ENCODE peak calls at places on chromosome 10, in ten cellular contexts. One of them, this sample, is unnamed.

GRCh38 chr10:78745445-78745844 is 323.3 kb upstream of the ZMIZ1 start:
- DNase-seq in T-helper 2 cell: no peak
- DNase-seq in CD4-positive, alpha-beta T cell: no peak
- DNase-seq in NB4: no peak
- DNase-seq in substantia nigra: no peak
- DNase-seq in PC-9: no peak
- DNase-seq in stimulated activated naive CD8-positive, alpha-beta T cell treated with anti-CD3 and anti-CD28 coated beads, Interleukin-15, Interleukin-2, amounts not matched to agents 100 U/mL and 50 U/mL, for 24 hours: no peak
- DNase-seq in NCI-H748 treated with DMSO at 0.1 percent for 48 hours: no peak
- DNase-seq in stomach: peak
- DNase-seq in fibroblast of pulmonary artery: no peak
- DNase-seq in this sample: no peak

GRCh38 chr10:90947025-90947960 is 26.4 kb upstream of the ANKRD1 start:
- DNase-seq in T-helper 2 cell: no peak
- DNase-seq in CD4-positive, alpha-beta T cell: no peak
- DNase-seq in NB4: peak
- DNase-seq in substantia nigra: no peak
- DNase-seq in PC-9: no peak
- DNase-seq in stimulated activated naive CD8-positive, alpha-beta T cell treated with anti-CD3 and anti-CD28 coated beads, Interleukin-15, Interleukin-2, amounts not matched to agents 100 U/mL and 50 U/mL, for 24 hours: no peak
- DNase-seq in NCI-H748 treated with DMSO at 0.1 percent for 48 hours: no peak
- DNase-seq in stomach: no peak
- DNase-seq in fibroblast of pulmonary artery: peak
- DNase-seq in this sample: no peak

GRCh38 chr10:3097160-3097559 is 29.8 kb downstream of the PFKP start:
- DNase-seq in T-helper 2 cell: no peak
- DNase-seq in CD4-positive, alpha-beta T cell: no peak
- DNase-seq in NB4: no peak
- DNase-seq in substantia nigra: no peak
- DNase-seq in PC-9: no peak
- DNase-seq in stimulated activated naive CD8-positive, alpha-beta T cell treated with anti-CD3 and anti-CD28 coated beads, Interleukin-15, Interleukin-2, amounts not matched to agents 100 U/mL and 50 U/mL, for 24 hours: no peak
- DNase-seq in NCI-H748 treated with DMSO at 0.1 percent for 48 hours: no peak
- DNase-seq in stomach: no peak
- DNase-seq in fibroblast of pulmonary artery: no peak
- DNase-seq in this sample: no peak

GRCh38 chr10:1449806-1450205 is 287.5 kb downstream of the ADARB2 start:
- DNase-seq in T-helper 2 cell: no peak
- DNase-seq in CD4-positive, alpha-beta T cell: no peak
- DNase-seq in NB4: no peak
- DNase-seq in substantia nigra: no peak
- DNase-seq in PC-9: no peak
- DNase-seq in stimulated activated naive CD8-positive, alpha-beta T cell treated with anti-CD3 and anti-CD28 coated beads, Interleukin-15, Interleukin-2, amounts not matched to agents 100 U/mL and 50 U/mL, for 24 hours: no peak
- DNase-seq in NCI-H748 treated with DMSO at 0.1 percent for 48 hours: no peak
- DNase-seq in stomach: no peak
- DNase-seq in fibroblast of pulmonary artery: no peak
- DNase-seq in this sample: no peak

GRCh38 chr10:14889318-14889717 is 10.7 kb downstream of the SUV39H2 start:
- DNase-seq in T-helper 2 cell: no peak
- DNase-seq in CD4-positive, alpha-beta T cell: no peak
- DNase-seq in NB4: peak
- DNase-seq in substantia nigra: no peak
- DNase-seq in PC-9: no peak
- DNase-seq in stimulated activated naive CD8-positive, alpha-beta T cell treated with anti-CD3 and anti-CD28 coated beads, Interleukin-15, Interleukin-2, amounts not matched to agents 100 U/mL and 50 U/mL, for 24 hours: no peak
- DNase-seq in NCI-H748 treated with DMSO at 0.1 percent for 48 hours: no peak
- DNase-seq in stomach: no peak
- DNase-seq in fibroblast of pulmonary artery: peak
- DNase-seq in this sample: no peak

GRCh38 chr10:34169677-34170076 is 645.4 kb downstream of the PARD3 start:
- DNase-seq in T-helper 2 cell: no peak
- DNase-seq in CD4-positive, alpha-beta T cell: no peak
- DNase-seq in NB4: no peak
- DNase-seq in substantia nigra: no peak
- DNase-seq in PC-9: no peak
- DNase-seq in stimulated activated naive CD8-positive, alpha-beta T cell treated with anti-CD3 and anti-CD28 coated beads, Interleukin-15, Interleukin-2, amounts not matched to agents 100 U/mL and 50 U/mL, for 24 hours: no peak
- DNase-seq in NCI-H748 treated with DMSO at 0.1 percent for 48 hours: no peak
- DNase-seq in stomach: no peak
- DNase-seq in fibroblast of pulmonary artery: no peak
- DNase-seq in this sample: no peak

GRCh38 chr10:17861760-17862159 is 52.6 kb downstream of the MRC1 start:
- DNase-seq in T-helper 2 cell: no peak
- DNase-seq in CD4-positive, alpha-beta T cell: no peak
- DNase-seq in NB4: no peak
- DNase-seq in substantia nigra: no peak
- DNase-seq in PC-9: no peak
- DNase-seq in stimulated activated naive CD8-positive, alpha-beta T cell treated with anti-CD3 and anti-CD28 coated beads, Interleukin-15, Interleukin-2, amounts not matched to agents 100 U/mL and 50 U/mL, for 24 hours: no peak
- DNase-seq in NCI-H748 treated with DMSO at 0.1 percent for 48 hours: no peak
- DNase-seq in stomach: no peak
- DNase-seq in fibroblast of pulmonary artery: no peak
- DNase-seq in this sample: no peak

GRCh38 chr10:120131183-120131582 is 238.7 kb downstream of the SEC23IP start:
- DNase-seq in T-helper 2 cell: no peak
- DNase-seq in CD4-positive, alpha-beta T cell: no peak
- DNase-seq in NB4: peak
- DNase-seq in substantia nigra: no peak
- DNase-seq in PC-9: no peak
- DNase-seq in stimulated activated naive CD8-positive, alpha-beta T cell treated with anti-CD3 and anti-CD28 coated beads, Interleukin-15, Interleukin-2, amounts not matched to agents 100 U/mL and 50 U/mL, for 24 hours: no peak
- DNase-seq in NCI-H748 treated with DMSO at 0.1 percent for 48 hours: no peak
- DNase-seq in stomach: no peak
- DNase-seq in fibroblast of pulmonary artery: peak
- DNase-seq in this sample: no peak

GRCh38 chr10:5684971-5685763 is 529 bp downstream of the TASOR2 start:
- DNase-seq in T-helper 2 cell: peak
- DNase-seq in CD4-positive, alpha-beta T cell: peak
- DNase-seq in NB4: peak
- DNase-seq in substantia nigra: no peak
- DNase-seq in PC-9: peak
- DNase-seq in stimulated activated naive CD8-positive, alpha-beta T cell treated with anti-CD3 and anti-CD28 coated beads, Interleukin-15, Interleukin-2, amounts not matched to agents 100 U/mL and 50 U/mL, for 24 hours: peak
- DNase-seq in NCI-H748 treated with DMSO at 0.1 percent for 48 hours: no peak
- DNase-seq in stomach: peak
- DNase-seq in fibroblast of pulmonary artery: peak
- DNase-seq in this sample: peak